ENCODE peak calls at places on chromosomes 1 and 21, in six cellular contexts. R is GM23338, E is sigmoid colon, F is stomach, S is HCT116, J is HL-60. M is an unnamed sample.
A peak's percentile ranks its signal among the peaks of the same experiment; 100 is the strongest.

GRCh38 chr1:7703321-7704213 is 67.5 kb upstream of the VAMP3 start:
- DNase-seq in S (no peak), F (no peak), E (no peak), J (no peak), R (peak; percentile 82), M (no peak)

GRCh38 chr1:239222999-239223398 is 163.4 kb upstream of the CHRM3 start:
- DNase-seq in R (no peak), S (no peak), F (no peak), J (no peak), E (no peak), M (no peak)

GRCh38 chr1:7628273-7628672 is 142.8 kb upstream of the VAMP3 start:
- DNase-seq in R (no peak), F (no peak), E (no peak), J (no peak), S (no peak), M (no peak)

GRCh38 chr1:15929258-15929935 is 46.5 kb downstream of the ZBTB17 start:
- DNase-seq in R (no peak), E (no peak), S (no peak), J (no peak), F (no peak), M (no peak)

GRCh38 chr1:47211796-47212269 is 20.2 kb downstream of the TAL1 start:
- DNase-seq in S (no peak), E (peak; percentile 71), R (peak; percentile 56), F (no peak), J (peak; percentile 29), M (no peak)

GRCh38 chr1:223422911-223423310 is 29.7 kb downstream of the CCDC185 start:
- DNase-seq in J (no peak), F (no peak), E (no peak), S (no peak), R (no peak), M (no peak)

GRCh38 chr1:94989398-94989797 is 62.5 kb upstream of the CNN3 start:
- DNase-seq in R (no peak), J (no peak), S (no peak), E (no peak), F (peak; percentile 66), M (no peak)

GRCh38 chr1:40405812-40406211 is 32.3 kb downstream of the SMAP2 start:
- DNase-seq in S (no peak), R (no peak), E (no peak), J (no peak), F (no peak), M (no peak)

GRCh38 chr1:194570449-194570848 is 1384.0 kb upstream of the B3GALT2 start:
- DNase-seq in R (no peak), S (no peak), F (no peak), E (no peak), J (no peak), M (no peak)

GRCh38 chr1:199706826-199707606 is 320.5 kb upstream of the NR5A2 start:
- DNase-seq in F (no peak), S (no peak), E (no peak), J (no peak), R (no peak), M (no peak)

GRCh38 chr21:44767834-44768831 is 33.5 kb downstream of the UBE2G2 start:
- DNase-seq in J (no peak), R (peak; percentile 74), F (no peak), S (no peak), E (peak; percentile 61), M (no peak)

GRCh38 chr1:208107817-208108608 is 136.2 kb downstream of the PLXNA2 start:
- DNase-seq in R (no peak), F (no peak), J (no peak), S (no peak), E (no peak), M (no peak)

GRCh38 chr21:43578677-43579313 is 80.5 kb downstream of the HSF2BP start:
- DNase-seq in S (no peak), F (peak; percentile 55), E (no peak), R (no peak), J (no peak), M (no peak)

GRCh38 chr1:53511933-53512806 is 53.0 kb downstream of the DMRTB1 start:
- DNase-seq in J (no peak), F (no peak), E (no peak), R (no peak), S (no peak), M (peak; percentile 80)

GRCh38 chr1:213231795-213232231 is 180.8 kb downstream of the RPS6KC1 start:
- DNase-seq in E (no peak), S (no peak), R (peak; percentile 79), J (no peak), F (no peak), M (no peak)

DNA sequence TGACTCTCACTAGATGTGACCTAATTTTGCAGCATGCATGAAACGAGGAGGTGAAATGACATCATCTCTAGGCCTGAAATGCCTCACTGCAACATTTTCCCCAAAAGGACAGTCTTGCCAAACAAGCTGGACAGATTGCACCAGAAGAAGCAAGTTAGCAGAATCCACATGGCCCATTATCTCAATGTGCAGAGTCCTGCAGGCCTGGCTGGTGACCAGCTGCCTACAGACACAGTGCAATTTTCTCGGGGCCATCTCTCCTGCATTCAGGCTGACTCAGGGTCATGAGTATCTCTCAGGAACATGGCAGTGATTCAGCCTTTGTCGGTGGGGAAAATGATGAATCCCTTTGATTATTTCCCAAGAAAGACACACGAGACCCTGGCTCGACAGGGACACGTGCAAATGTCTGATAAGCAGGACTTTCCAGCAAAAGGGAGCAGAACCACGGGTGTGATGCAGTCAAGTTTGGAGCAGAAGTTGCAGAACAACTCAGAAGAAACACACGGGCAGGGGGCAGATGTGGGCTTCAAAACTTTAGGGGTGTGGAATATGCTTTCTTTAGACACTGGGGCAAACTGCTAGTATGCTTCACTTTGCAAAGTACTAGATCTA is 38.7 kb downstream of the TRIM67 start:
- DNase-seq in E (no peak), S (no peak), R (no peak), J (no peak), F (no peak), M (no peak)
- TF ChIP-seq POLR2AphosphoS5 in E (no peak), S (no peak), R (no peak), J (no peak), F (no peak), M (no peak)

GRCh38 chr1:84701366-84701765 is 11.1 kb upstream of the SSX2IP start:
- DNase-seq in E (no peak), J (no peak), S (no peak), R (no peak), F (no peak), M (no peak)

GRCh38 chr1:84700065-84700464 is 9.8 kb upstream of the SSX2IP start:
- DNase-seq in E (no peak), S (no peak), R (no peak), J (no peak), F (no peak), M (no peak)

GRCh38 chr1:84702143-84702542 is 11.9 kb upstream of the SSX2IP start:
- DNase-seq in E (no peak), S (no peak), R (no peak), F (no peak), J (no peak), M (no peak)

GRCh38 chr1:84698718-84699117 is 8.5 kb upstream of the SSX2IP start:
- DNase-seq in F (no peak), E (no peak), S (peak; percentile 36), J (no peak), R (no peak), M (no peak)

GRCh38 chr1:84698151-84698651 is 7.9 kb upstream of the SSX2IP start:
- DNase-seq in F (no peak), S (no peak), J (no peak), R (no peak), E (no peak), M (no peak)
- H3K4me3 ChIP-seq in F (no peak overlapping the region), S (no peak overlapping the region), J (no peak overlapping the region), R (peak overlapping the region; percentile 3), E (no peak overlapping the region), M (no peak overlapping the region)

DNA sequence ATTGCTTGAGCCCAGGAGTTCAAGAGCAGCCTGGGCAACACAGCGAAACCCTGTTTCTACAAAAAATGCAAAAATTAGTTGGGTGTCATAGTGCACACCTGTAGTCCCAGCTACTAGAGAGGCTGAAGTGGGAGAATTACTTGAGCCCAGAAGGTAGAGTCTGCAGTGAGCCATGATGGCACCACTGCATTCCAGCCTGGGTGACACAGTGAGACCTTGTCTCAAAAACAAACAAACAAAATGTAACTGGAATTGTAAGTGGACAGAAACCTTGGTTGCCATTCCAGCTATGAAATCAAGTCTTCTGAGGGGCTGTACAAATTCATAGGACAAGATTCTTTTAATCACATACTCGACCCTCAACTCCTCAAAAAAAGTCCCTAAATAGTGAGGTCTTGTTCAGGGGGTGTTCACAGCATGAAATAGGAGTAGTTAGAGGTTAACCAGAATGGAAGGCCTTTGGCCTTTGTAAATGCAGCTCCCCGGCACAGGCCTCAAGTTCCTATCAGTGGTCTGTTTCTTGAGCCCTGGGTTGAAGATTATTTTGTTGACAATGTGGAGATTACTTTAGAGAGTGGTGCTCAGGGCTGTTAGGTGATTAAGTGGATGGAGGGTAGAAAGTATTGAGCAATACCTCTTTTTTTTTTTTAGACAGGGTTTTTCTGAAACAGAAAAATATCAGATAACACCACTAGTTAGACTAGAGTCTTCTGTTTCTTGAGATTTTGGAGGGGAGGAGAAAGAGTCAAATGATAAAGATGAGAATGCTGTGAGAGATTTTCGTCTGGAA is 138.7 kb upstream of the ZNF648 start:
- DNase-seq in J (no peak), R (no peak), F (peak; percentile 53), S (no peak), E (no peak), M (no peak)
- TF ChIP-seq CTCF in J (no peak), R (no peak), F (no peak), S (no peak), E (no peak), M (no peak)

GRCh38 chr1:201763439-201764140 is 65.4 kb upstream of the IPO9 start:
- DNase-seq in J (no peak), F (no peak), S (no peak), E (no peak), R (no peak), M (no peak)
- TF ChIP-seq POLR2AphosphoS5 in J (no peak), F (no peak), S (no peak), E (no peak), R (no peak), M (no peak)

DNA sequence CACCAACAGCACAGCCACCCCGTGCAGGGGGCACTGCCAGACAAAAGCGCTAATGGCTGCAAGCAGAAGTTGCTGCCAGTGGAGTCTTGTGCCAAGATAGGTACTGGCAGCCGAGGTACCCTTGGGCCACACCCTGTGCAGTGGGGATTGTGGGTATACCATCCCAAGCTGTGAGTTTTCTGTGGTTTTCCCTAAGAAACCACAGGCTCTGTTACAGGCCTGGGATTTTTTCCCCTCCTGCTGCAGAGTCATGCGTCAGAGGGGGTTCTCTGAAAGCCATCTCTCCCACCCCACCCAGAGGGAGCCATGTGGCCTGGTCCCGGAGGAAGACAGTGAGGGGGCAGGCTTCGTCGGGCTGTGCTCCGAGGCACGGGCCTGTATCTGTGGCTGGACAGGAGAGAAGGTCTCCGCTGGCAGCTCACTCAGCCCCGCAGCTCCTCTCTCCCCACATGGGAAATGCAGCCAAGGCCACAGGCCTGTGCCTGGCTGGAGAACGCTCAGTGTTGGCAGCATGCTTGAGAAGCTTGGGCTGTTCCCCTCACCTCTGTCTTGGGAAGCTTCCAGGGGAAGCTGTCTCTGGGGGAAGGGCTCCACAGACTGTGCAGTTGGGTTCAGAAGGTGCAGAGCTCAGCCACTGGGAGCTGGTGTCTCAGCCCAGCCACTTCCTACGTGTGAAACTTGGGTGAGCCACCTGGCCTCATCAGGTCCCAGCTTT is 42.5 kb downstream of the NEK2 start:
- DNase-seq in S (no peak), J (no peak), E (peak; percentile 78), F (no peak), R (no peak), M (peak; percentile 71)
- H3K4me3 ChIP-seq in S (no peak overlapping the region), J (no peak overlapping the region), E (no peak overlapping the region), F (no peak overlapping the region), R (no peak overlapping the region), M (no peak overlapping the region)